ENCODE peak calls at places on chromosomes 3 and 15, in nine cellular contexts. One of them, this sample, is unnamed.

GRCh38 chr3:44987318-44987717 is 11.3 kb downstream of the EXOSC7 start:
- DNase-seq in GM20000: no peak
- DNase-seq in NCI-H187: no peak
- DNase-seq in activated CD8-positive, alpha-beta memory T cell treated with anti-CD3 and anti-CD28 coated beads, Interleukin-2, amount 50 U/mL, for 48 hours: no peak
- DNase-seq in RCC 7860: no peak
- DNase-seq in T1000: no peak
- DNase-seq in NCI-H524: no peak
- DNase-seq in naive thymus-derived CD8-positive, alpha-beta T cell: no peak
- DNase-seq in kidney glomerular epithelial cell: no peak
- DNase-seq in this sample: no peak

GRCh38 chr3:12963869-12964712 is 109.1 kb downstream of the IQSEC1 start:
- DNase-seq in GM20000: no peak
- DNase-seq in NCI-H187: no peak
- DNase-seq in activated CD8-positive, alpha-beta memory T cell treated with anti-CD3 and anti-CD28 coated beads, Interleukin-2, amount 50 U/mL, for 48 hours: no peak
- DNase-seq in RCC 7860: no peak
- DNase-seq in T1000: no peak
- DNase-seq in NCI-H524: peak
- DNase-seq in naive thymus-derived CD8-positive, alpha-beta T cell: no peak
- DNase-seq in kidney glomerular epithelial cell: no peak
- DNase-seq in this sample: no peak

GRCh38 chr3:119145500-119146167 is at the start of gene TEX55:
- DNase-seq in GM20000: peak
- DNase-seq in NCI-H187: no peak
- DNase-seq in activated CD8-positive, alpha-beta memory T cell treated with anti-CD3 and anti-CD28 coated beads, Interleukin-2, amount 50 U/mL, for 48 hours: no peak
- DNase-seq in RCC 7860: peak
- DNase-seq in T1000: peak
- DNase-seq in NCI-H524: peak
- DNase-seq in naive thymus-derived CD8-positive, alpha-beta T cell: peak
- DNase-seq in kidney glomerular epithelial cell: peak
- DNase-seq in this sample: no peak

GRCh38 chr3:37308247-37308646 is 133.9 kb upstream of the LRRFIP2 start:
- DNase-seq in GM20000: peak
- DNase-seq in NCI-H187: peak
- DNase-seq in activated CD8-positive, alpha-beta memory T cell treated with anti-CD3 and anti-CD28 coated beads, Interleukin-2, amount 50 U/mL, for 48 hours: no peak
- DNase-seq in RCC 7860: no peak
- DNase-seq in T1000: no peak
- DNase-seq in NCI-H524: peak
- DNase-seq in naive thymus-derived CD8-positive, alpha-beta T cell: no peak
- DNase-seq in kidney glomerular epithelial cell: peak
- DNase-seq in this sample: no peak

GRCh38 chr3:141148770-141149169 is 82.9 kb upstream of the PXYLP1 start:
- DNase-seq in GM20000: no peak
- DNase-seq in NCI-H187: no peak
- DNase-seq in activated CD8-positive, alpha-beta memory T cell treated with anti-CD3 and anti-CD28 coated beads, Interleukin-2, amount 50 U/mL, for 48 hours: no peak
- DNase-seq in RCC 7860: no peak
- DNase-seq in T1000: no peak
- DNase-seq in NCI-H524: no peak
- DNase-seq in naive thymus-derived CD8-positive, alpha-beta T cell: no peak
- DNase-seq in kidney glomerular epithelial cell: no peak
- DNase-seq in this sample: peak

GRCh38 chr3:129104051-129104450 is 17.6 kb downstream of the RAB43 start:
- DNase-seq in GM20000: no peak
- DNase-seq in NCI-H187: no peak
- DNase-seq in activated CD8-positive, alpha-beta memory T cell treated with anti-CD3 and anti-CD28 coated beads, Interleukin-2, amount 50 U/mL, for 48 hours: no peak
- DNase-seq in RCC 7860: no peak
- DNase-seq in T1000: no peak
- DNase-seq in NCI-H524: no peak
- DNase-seq in naive thymus-derived CD8-positive, alpha-beta T cell: no peak
- DNase-seq in kidney glomerular epithelial cell: no peak
- DNase-seq in this sample: no peak

GRCh38 chr3:69948246-69948862 is 51.2 kb upstream of the SAMMSON start:
- DNase-seq in GM20000: peak
- DNase-seq in NCI-H187: no peak
- DNase-seq in activated CD8-positive, alpha-beta memory T cell treated with anti-CD3 and anti-CD28 coated beads, Interleukin-2, amount 50 U/mL, for 48 hours: no peak
- DNase-seq in RCC 7860: no peak
- DNase-seq in T1000: peak
- DNase-seq in NCI-H524: peak
- DNase-seq in naive thymus-derived CD8-positive, alpha-beta T cell: peak
- DNase-seq in kidney glomerular epithelial cell: peak
- DNase-seq in this sample: no peak

GRCh38 chr15:42100021-42100800 is 5.8 kb upstream of the PLA2G4D start:
- DNase-seq in GM20000: no peak
- DNase-seq in NCI-H187: no peak
- DNase-seq in activated CD8-positive, alpha-beta memory T cell treated with anti-CD3 and anti-CD28 coated beads, Interleukin-2, amount 50 U/mL, for 48 hours: no peak
- DNase-seq in RCC 7860: peak
- DNase-seq in T1000: no peak
- DNase-seq in NCI-H524: no peak
- DNase-seq in naive thymus-derived CD8-positive, alpha-beta T cell: no peak
- DNase-seq in kidney glomerular epithelial cell: no peak
- DNase-seq in this sample: peak

GRCh38 chr3:97827741-97828471 is 6.1 kb downstream of the CRYBG3 start:
- DNase-seq in GM20000: no peak
- DNase-seq in NCI-H187: no peak
- DNase-seq in activated CD8-positive, alpha-beta memory T cell treated with anti-CD3 and anti-CD28 coated beads, Interleukin-2, amount 50 U/mL, for 48 hours: no peak
- DNase-seq in RCC 7860: no peak
- DNase-seq in T1000: no peak
- DNase-seq in NCI-H524: no peak
- DNase-seq in naive thymus-derived CD8-positive, alpha-beta T cell: no peak
- DNase-seq in kidney glomerular epithelial cell: no peak
- DNase-seq in this sample: no peak

GRCh38 chr15:75456710-75457109 is 5.2 kb upstream of the SIN3A start:
- DNase-seq in GM20000: no peak
- DNase-seq in NCI-H187: no peak
- DNase-seq in activated CD8-positive, alpha-beta memory T cell treated with anti-CD3 and anti-CD28 coated beads, Interleukin-2, amount 50 U/mL, for 48 hours: no peak
- DNase-seq in RCC 7860: no peak
- DNase-seq in T1000: no peak
- DNase-seq in NCI-H524: no peak
- DNase-seq in naive thymus-derived CD8-positive, alpha-beta T cell: no peak
- DNase-seq in kidney glomerular epithelial cell: no peak
- DNase-seq in this sample: no peak

GRCh38 chr3:144104146-144104545 is 132.5 kb downstream of the DIPK2A start:
- DNase-seq in GM20000: no peak
- DNase-seq in NCI-H187: no peak
- DNase-seq in activated CD8-positive, alpha-beta memory T cell treated with anti-CD3 and anti-CD28 coated beads, Interleukin-2, amount 50 U/mL, for 48 hours: no peak
- DNase-seq in RCC 7860: no peak
- DNase-seq in T1000: no peak
- DNase-seq in NCI-H524: peak
- DNase-seq in naive thymus-derived CD8-positive, alpha-beta T cell: no peak
- DNase-seq in kidney glomerular epithelial cell: no peak
- DNase-seq in this sample: no peak

GRCh38 chr15:86515625-86516024 is 436.0 kb downstream of the AGBL1 start:
- DNase-seq in GM20000: no peak
- DNase-seq in NCI-H187: no peak
- DNase-seq in activated CD8-positive, alpha-beta memory T cell treated with anti-CD3 and anti-CD28 coated beads, Interleukin-2, amount 50 U/mL, for 48 hours: no peak
- DNase-seq in RCC 7860: no peak
- DNase-seq in T1000: no peak
- DNase-seq in NCI-H524: no peak
- DNase-seq in naive thymus-derived CD8-positive, alpha-beta T cell: no peak
- DNase-seq in kidney glomerular epithelial cell: no peak
- DNase-seq in this sample: no peak

GRCh38 chr3:171459942-171460225 is 321 bp downstream of the TNIK start:
- DNase-seq in GM20000: no peak
- DNase-seq in NCI-H187: no peak
- DNase-seq in activated CD8-positive, alpha-beta memory T cell treated with anti-CD3 and anti-CD28 coated beads, Interleukin-2, amount 50 U/mL, for 48 hours: no peak
- DNase-seq in RCC 7860: no peak
- DNase-seq in T1000: no peak
- DNase-seq in NCI-H524: no peak
- DNase-seq in naive thymus-derived CD8-positive, alpha-beta T cell: no peak
- DNase-seq in kidney glomerular epithelial cell: no peak
- DNase-seq in this sample: no peak

GRCh38 chr15:40059821-40060220 is 20.8 kb upstream of the SRP14 start:
- DNase-seq in GM20000: no peak
- DNase-seq in NCI-H187: no peak
- DNase-seq in activated CD8-positive, alpha-beta memory T cell treated with anti-CD3 and anti-CD28 coated beads, Interleukin-2, amount 50 U/mL, for 48 hours: no peak
- DNase-seq in RCC 7860: no peak
- DNase-seq in T1000: no peak
- DNase-seq in NCI-H524: no peak
- DNase-seq in naive thymus-derived CD8-positive, alpha-beta T cell: no peak
- DNase-seq in kidney glomerular epithelial cell: no peak
- DNase-seq in this sample: peak

GRCh38 chr3:1082024-1082633 is 10.7 kb upstream of the CNTN6 start:
- DNase-seq in GM20000: peak
- DNase-seq in NCI-H187: no peak
- DNase-seq in activated CD8-positive, alpha-beta memory T cell treated with anti-CD3 and anti-CD28 coated beads, Interleukin-2, amount 50 U/mL, for 48 hours: no peak
- DNase-seq in RCC 7860: peak
- DNase-seq in T1000: peak
- DNase-seq in NCI-H524: peak
- DNase-seq in naive thymus-derived CD8-positive, alpha-beta T cell: no peak
- DNase-seq in kidney glomerular epithelial cell: peak
- DNase-seq in this sample: no peak

GRCh38 chr3:45499529-45499928 is 95.0 kb upstream of the LIMD1 start:
- DNase-seq in GM20000: no peak
- DNase-seq in NCI-H187: no peak
- DNase-seq in activated CD8-positive, alpha-beta memory T cell treated with anti-CD3 and anti-CD28 coated beads, Interleukin-2, amount 50 U/mL, for 48 hours: no peak
- DNase-seq in RCC 7860: peak
- DNase-seq in T1000: no peak
- DNase-seq in NCI-H524: peak
- DNase-seq in naive thymus-derived CD8-positive, alpha-beta T cell: no peak
- DNase-seq in kidney glomerular epithelial cell: peak
- DNase-seq in this sample: no peak

GRCh38 chr15:60590935-60591490 is 112.1 kb upstream of the ICE2 start:
- DNase-seq in GM20000: peak
- DNase-seq in NCI-H187: no peak
- DNase-seq in activated CD8-positive, alpha-beta memory T cell treated with anti-CD3 and anti-CD28 coated beads, Interleukin-2, amount 50 U/mL, for 48 hours: peak
- DNase-seq in RCC 7860: no peak
- DNase-seq in T1000: no peak
- DNase-seq in NCI-H524: peak
- DNase-seq in naive thymus-derived CD8-positive, alpha-beta T cell: peak
- DNase-seq in kidney glomerular epithelial cell: no peak
- DNase-seq in this sample: peak

GRCh38 chr3:53170325-53171108 is 9.5 kb downstream of the PRKCD start:
- DNase-seq in GM20000: peak
- DNase-seq in NCI-H187: no peak
- DNase-seq in activated CD8-positive, alpha-beta memory T cell treated with anti-CD3 and anti-CD28 coated beads, Interleukin-2, amount 50 U/mL, for 48 hours: no peak
- DNase-seq in RCC 7860: no peak
- DNase-seq in T1000: no peak
- DNase-seq in NCI-H524: no peak
- DNase-seq in naive thymus-derived CD8-positive, alpha-beta T cell: no peak
- DNase-seq in kidney glomerular epithelial cell: no peak
- DNase-seq in this sample: no peak

GRCh38 chr15:67023517-67024321 is 41.7 kb upstream of the SMAD3 start:
- DNase-seq in GM20000: no peak
- DNase-seq in NCI-H187: no peak
- DNase-seq in activated CD8-positive, alpha-beta memory T cell treated with anti-CD3 and anti-CD28 coated beads, Interleukin-2, amount 50 U/mL, for 48 hours: no peak
- DNase-seq in RCC 7860: no peak
- DNase-seq in T1000: no peak
- DNase-seq in NCI-H524: no peak
- DNase-seq in naive thymus-derived CD8-positive, alpha-beta T cell: no peak
- DNase-seq in kidney glomerular epithelial cell: no peak
- DNase-seq in this sample: no peak

This sample was measured in coronary artery.